ENCODE peak calls at places on chromosomes 4 and X, in nine cellular contexts. One of them, this sample, is unnamed.

GRCh38 chrX:68685722-68686683 is 38.5 kb downstream of the STARD8 start:
- DNase-seq in stomach: no peak
- DNase-seq in NB4: peak
- DNase-seq in prostate gland: no peak
- DNase-seq in HepG2: no peak
- DNase-seq in HCT116: no peak
- DNase-seq in transverse colon: peak
- DNase-seq in spleen: peak
- DNase-seq in endothelial cell of umbilical vein: peak
- DNase-seq in this sample: no peak

GRCh38 chr4:24657768-24658617 is 73.6 kb upstream of the DHX15 start:
- DNase-seq in transverse colon: peak
- DNase-seq in NB4: peak
- DNase-seq in stomach: peak
- DNase-seq in HepG2: peak
- DNase-seq in HCT116: peak
- DNase-seq in endothelial cell of umbilical vein: no peak
- DNase-seq in prostate gland: no peak
- DNase-seq in spleen: no peak
- DNase-seq in this sample: peak

GRCh38 chr4:89123418-89123817 is 12.1 kb downstream of the TIGD2 start:
- DNase-seq in transverse colon: no peak
- DNase-seq in HepG2: peak
- DNase-seq in endothelial cell of umbilical vein: no peak
- DNase-seq in spleen: no peak
- DNase-seq in HCT116: no peak
- DNase-seq in prostate gland: no peak
- DNase-seq in NB4: no peak
- DNase-seq in stomach: no peak
- DNase-seq in this sample: no peak

GRCh38 chr4:150286656-150287055 is 208.4 kb downstream of the DCLK2 start:
- DNase-seq in HCT116: no peak
- DNase-seq in NB4: no peak
- DNase-seq in transverse colon: no peak
- DNase-seq in prostate gland: no peak
- DNase-seq in endothelial cell of umbilical vein: no peak
- DNase-seq in spleen: no peak
- DNase-seq in stomach: no peak
- DNase-seq in HepG2: no peak
- DNase-seq in this sample: no peak

GRCh38 chr4:97309111-97309510 is 834.2 kb downstream of the STPG2 start:
- DNase-seq in stomach: no peak
- DNase-seq in HepG2: no peak
- DNase-seq in transverse colon: no peak
- DNase-seq in spleen: no peak
- DNase-seq in prostate gland: no peak
- DNase-seq in endothelial cell of umbilical vein: no peak
- DNase-seq in HCT116: no peak
- DNase-seq in NB4: no peak
- DNase-seq in this sample: no peak

GRCh38 chr4:173448919-173449641 is 50.2 kb upstream of the SCRG1 start:
- DNase-seq in endothelial cell of umbilical vein: no peak
- DNase-seq in stomach: no peak
- DNase-seq in transverse colon: no peak
- DNase-seq in HCT116: no peak
- DNase-seq in HepG2: no peak
- DNase-seq in NB4: no peak
- DNase-seq in prostate gland: no peak
- DNase-seq in spleen: no peak
- DNase-seq in this sample: no peak

GRCh38 chr4:128787509-128788311 is 21.8 kb upstream of the JADE1 start:
- DNase-seq in transverse colon: no peak
- DNase-seq in endothelial cell of umbilical vein: no peak
- DNase-seq in NB4: no peak
- DNase-seq in spleen: no peak
- DNase-seq in stomach: no peak
- DNase-seq in HepG2: no peak
- DNase-seq in HCT116: no peak
- DNase-seq in prostate gland: no peak
- DNase-seq in this sample: no peak

GRCh38 chr4:55087930-55088293 is 37.5 kb downstream of the KDR start:
- DNase-seq in transverse colon: no peak
- DNase-seq in HepG2: no peak
- DNase-seq in stomach: no peak
- DNase-seq in spleen: no peak
- DNase-seq in HCT116: no peak
- DNase-seq in endothelial cell of umbilical vein: no peak
- DNase-seq in prostate gland: no peak
- DNase-seq in NB4: no peak
- DNase-seq in this sample: no peak

GRCh38 chr4:144967161-144967560 is 130.8 kb downstream of the ANAPC10 start:
- DNase-seq in prostate gland: no peak
- DNase-seq in endothelial cell of umbilical vein: no peak
- DNase-seq in transverse colon: no peak
- DNase-seq in NB4: no peak
- DNase-seq in spleen: no peak
- DNase-seq in stomach: no peak
- DNase-seq in HepG2: no peak
- DNase-seq in HCT116: no peak
- DNase-seq in this sample: no peak

GRCh38 chr4:184380707-184381106 is 93.6 kb downstream of the IRF2 start:
- DNase-seq in stomach: peak
- DNase-seq in endothelial cell of umbilical vein: no peak
- DNase-seq in prostate gland: no peak
- DNase-seq in HepG2: no peak
- DNase-seq in NB4: no peak
- DNase-seq in transverse colon: no peak
- DNase-seq in HCT116: no peak
- DNase-seq in spleen: no peak
- DNase-seq in this sample: no peak

GRCh38 chr4:174119051-174119450 is 164.4 kb downstream of the FBXO8 start:
- DNase-seq in endothelial cell of umbilical vein: no peak
- DNase-seq in HCT116: no peak
- DNase-seq in prostate gland: no peak
- DNase-seq in NB4: peak
- DNase-seq in HepG2: no peak
- DNase-seq in spleen: no peak
- DNase-seq in transverse colon: no peak
- DNase-seq in stomach: no peak
- DNase-seq in this sample: no peak

GRCh38 chrX:42098897-42099296 is 175.5 kb upstream of the CASK start:
- DNase-seq in spleen: no peak
- DNase-seq in stomach: no peak
- DNase-seq in transverse colon: no peak
- DNase-seq in prostate gland: no peak
- DNase-seq in NB4: no peak
- DNase-seq in HepG2: no peak
- DNase-seq in HCT116: no peak
- DNase-seq in endothelial cell of umbilical vein: no peak
- DNase-seq in this sample: no peak

GRCh38 chr4:169795585-169795984 is 37.8 kb upstream of the HPF1 start:
- DNase-seq in prostate gland: no peak
- DNase-seq in spleen: no peak
- DNase-seq in stomach: no peak
- DNase-seq in HCT116: no peak
- DNase-seq in HepG2: no peak
- DNase-seq in endothelial cell of umbilical vein: no peak
- DNase-seq in NB4: no peak
- DNase-seq in transverse colon: no peak
- DNase-seq in this sample: no peak

GRCh38 chr4:185998791-185999190 is 70.2 kb upstream of the TLR3 start:
- DNase-seq in prostate gland: no peak
- DNase-seq in HepG2: no peak
- DNase-seq in stomach: no peak
- DNase-seq in spleen: no peak
- DNase-seq in endothelial cell of umbilical vein: no peak
- DNase-seq in NB4: no peak
- DNase-seq in HCT116: no peak
- DNase-seq in transverse colon: no peak
- DNase-seq in this sample: no peak

GRCh38 chr4:169282429-169283113 is 11.8 kb upstream of the SH3RF1 start:
- DNase-seq in stomach: no peak
- DNase-seq in spleen: no peak
- DNase-seq in prostate gland: no peak
- DNase-seq in endothelial cell of umbilical vein: no peak
- DNase-seq in HepG2: no peak
- DNase-seq in HCT116: no peak
- DNase-seq in NB4: no peak
- DNase-seq in transverse colon: no peak
- DNase-seq in this sample: no peak

GRCh38 chr4:183589710-183590109 is 69.3 kb downstream of the RWDD4 start:
- DNase-seq in prostate gland: no peak
- DNase-seq in stomach: no peak
- DNase-seq in HCT116: no peak
- DNase-seq in spleen: no peak
- DNase-seq in transverse colon: no peak
- DNase-seq in NB4: no peak
- DNase-seq in endothelial cell of umbilical vein: no peak
- DNase-seq in HepG2: no peak
- DNase-seq in this sample: no peak

GRCh38 chrX:107823042-107823441 is 2.6 kb upstream of the MID2 start:
- DNase-seq in prostate gland: no peak
- DNase-seq in HCT116: no peak
- DNase-seq in endothelial cell of umbilical vein: peak
- DNase-seq in stomach: no peak
- DNase-seq in HepG2: no peak
- DNase-seq in transverse colon: no peak
- DNase-seq in spleen: no peak
- DNase-seq in NB4: no peak
- DNase-seq in this sample: no peak

GRCh38 chr4:180532691-180533090 is 1710.5 kb upstream of the TENM3 start:
- DNase-seq in transverse colon: no peak
- DNase-seq in stomach: no peak
- DNase-seq in NB4: no peak
- DNase-seq in endothelial cell of umbilical vein: no peak
- DNase-seq in HepG2: no peak
- DNase-seq in prostate gland: no peak
- DNase-seq in HCT116: no peak
- DNase-seq in spleen: no peak
- DNase-seq in this sample: no peak

GRCh38 chr4:58247792-58248191 is 1137.6 kb upstream of the IGFBP7 start:
- DNase-seq in stomach: no peak
- DNase-seq in NB4: peak
- DNase-seq in endothelial cell of umbilical vein: no peak
- DNase-seq in spleen: no peak
- DNase-seq in HepG2: no peak
- DNase-seq in HCT116: no peak
- DNase-seq in transverse colon: no peak
- DNase-seq in prostate gland: no peak
- DNase-seq in this sample: no peak

GRCh38 chr4:79241846-79242245 is 84.0 kb downstream of the NAA11 start:
- DNase-seq in transverse colon: no peak
- DNase-seq in prostate gland: no peak
- DNase-seq in endothelial cell of umbilical vein: peak
- DNase-seq in stomach: no peak
- DNase-seq in spleen: no peak
- DNase-seq in HepG2: no peak
- DNase-seq in HCT116: peak
- DNase-seq in NB4: peak
- DNase-seq in this sample: no peak
- TF ChIP-seq CTCF in transverse colon: peak
- TF ChIP-seq CTCF in prostate gland: no peak
- TF ChIP-seq CTCF in endothelial cell of umbilical vein: no peak
- TF ChIP-seq CTCF in stomach: no peak
- TF ChIP-seq CTCF in spleen: no peak
- TF ChIP-seq CTCF in HepG2: peak
- TF ChIP-seq CTCF in HCT116: no peak
- TF ChIP-seq CTCF in NB4: no peak
- TF ChIP-seq CTCF in this sample: no peak

GRCh38 chrX:71365876-71366673 is at the start of gene TAF1:
- DNase-seq in HepG2: peak
- DNase-seq in NB4: peak
- DNase-seq in transverse colon: peak
- DNase-seq in HCT116: peak
- DNase-seq in endothelial cell of umbilical vein: peak
- DNase-seq in spleen: peak
- DNase-seq in stomach: peak
- DNase-seq in prostate gland: peak
- DNase-seq in this sample: peak
- TF ChIP-seq POLR2A in HepG2: peak
- TF ChIP-seq POLR2A in NB4: peak
- TF ChIP-seq POLR2A in transverse colon: peak
- TF ChIP-seq POLR2A in HCT116: no peak
- TF ChIP-seq POLR2A in endothelial cell of umbilical vein: peak
- TF ChIP-seq POLR2A in spleen: no peak
- TF ChIP-seq POLR2A in stomach: no peak
- TF ChIP-seq POLR2A in prostate gland: no peak
- TF ChIP-seq POLR2A in this sample: peak

DNA sequence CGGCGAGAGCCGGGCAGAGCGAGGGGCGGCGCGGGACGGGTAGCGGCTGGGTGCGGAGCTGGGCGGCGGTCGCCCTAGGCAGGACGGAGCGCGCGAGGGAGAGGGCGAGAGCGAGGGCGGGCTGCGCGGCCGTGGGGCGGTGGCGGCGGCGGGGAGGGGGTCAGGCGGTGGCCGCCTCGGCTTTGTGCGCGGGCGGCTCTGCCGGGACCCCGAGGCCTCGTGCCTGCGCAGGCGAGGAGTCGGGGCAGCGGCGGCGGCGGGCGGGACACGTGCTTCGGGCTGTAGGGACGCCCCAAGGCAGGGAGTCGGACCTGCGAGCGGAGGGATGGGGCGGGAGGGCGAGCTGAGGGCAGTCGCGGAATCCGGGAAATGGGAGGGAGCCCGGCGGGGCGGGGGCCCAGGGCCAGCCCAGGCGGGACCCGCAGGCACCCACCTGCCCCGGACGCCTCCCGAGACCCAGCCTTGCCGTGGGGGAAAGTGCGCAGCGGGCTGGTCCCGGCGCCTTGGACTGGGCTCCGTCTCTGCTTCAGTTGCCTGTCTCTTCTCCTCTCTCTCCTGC is 465 bp downstream of the BMPR1B start:
- DNase-seq in HCT116: no peak
- DNase-seq in HepG2: no peak
- DNase-seq in spleen: peak
- DNase-seq in transverse colon: peak
- DNase-seq in prostate gland: peak
- DNase-seq in endothelial cell of umbilical vein: peak
- DNase-seq in NB4: no peak
- DNase-seq in stomach: no peak
- DNase-seq in this sample: no peak
- H3K4me3 ChIP-seq in HCT116: no peak
- H3K4me3 ChIP-seq in HepG2: no peak
- H3K4me3 ChIP-seq in spleen: peak
- H3K4me3 ChIP-seq in transverse colon: peak
- H3K4me3 ChIP-seq in prostate gland: peak
- H3K4me3 ChIP-seq in endothelial cell of umbilical vein: peak
- H3K4me3 ChIP-seq in NB4: no peak
- H3K4me3 ChIP-seq in stomach: peak
- H3K4me3 ChIP-seq in this sample: peak

DNA sequence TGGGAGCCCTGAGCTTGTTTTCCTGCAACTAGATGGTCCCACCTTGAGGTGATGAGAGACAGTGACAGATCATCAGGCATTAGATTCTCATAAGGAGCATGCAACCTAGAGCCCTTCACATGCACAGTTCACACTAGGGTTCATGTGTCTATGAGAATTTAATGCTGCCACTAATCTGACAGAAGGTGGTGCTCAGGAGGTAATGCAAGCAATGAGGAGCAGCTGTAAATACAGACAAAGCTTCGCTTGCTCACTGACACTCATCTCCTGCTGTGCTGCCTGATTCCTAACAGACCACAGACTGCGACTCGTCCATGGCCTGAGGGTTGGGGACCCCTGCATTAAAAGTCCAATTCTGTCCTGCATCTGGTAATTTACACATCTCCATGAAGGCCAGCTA is 141.6 kb downstream of the KCNIP4 start:
- DNase-seq in NB4: no peak
- DNase-seq in HCT116: no peak
- DNase-seq in transverse colon: no peak
- DNase-seq in prostate gland: no peak
- DNase-seq in HepG2: no peak
- DNase-seq in spleen: no peak
- DNase-seq in endothelial cell of umbilical vein: no peak
- DNase-seq in stomach: no peak
- DNase-seq in this sample: no peak
- TF ChIP-seq CTCF in NB4: no peak
- TF ChIP-seq CTCF in HCT116: no peak
- TF ChIP-seq CTCF in transverse colon: no peak
- TF ChIP-seq CTCF in prostate gland: no peak
- TF ChIP-seq CTCF in HepG2: no peak
- TF ChIP-seq CTCF in spleen: no peak
- TF ChIP-seq CTCF in endothelial cell of umbilical vein: no peak
- TF ChIP-seq CTCF in stomach: no peak
- TF ChIP-seq CTCF in this sample: no peak

This sample was measured in lower leg skin.